ENCODE peak calls at places on chromosome 3, in five cellular contexts. D, W, A, M and U are unnamed samples. For H3K36me3, the result is how much of the 10 kb centered on the place peaks cover.

GRCh38 chr3:153768559-153769469 is 352.4 kb upstream of the ARHGEF26 start:
- DNase-seq in D (no peak), W (peak), A (no peak), M (peak), U (peak)

GRCh38 chr3:70849911-70850699 is 537.7 kb upstream of the MDFIC2 start:
- DNase-seq in D (no peak), W (peak), A (no peak), M (peak), U (no peak)

GRCh38 chr3:141266797-141267555 is 35.4 kb downstream of the PXYLP1 start:
- DNase-seq in D (no peak), W (no peak), A (no peak), M (no peak), U (no peak)

GRCh38 chr3:41224120-41224806 is 25.0 kb downstream of the CTNNB1 start:
- DNase-seq in D (no peak), W (peak), A (no peak), M (peak), U (no peak)

GRCh38 chr3:14286887-14287496 is 108.4 kb downstream of the LSM3 start:
- DNase-seq in D (no peak), W (no peak), A (no peak), M (no peak), U (no peak)

GRCh38 chr3:100401674-100402036 is 316 bp downstream of the LNP1 start:
- DNase-seq in D (no peak), W (no peak), A (no peak), M (peak), U (no peak)

GRCh38 chr3:62134061-62134496 is 239.3 kb downstream of the FEZF2 start:
- DNase-seq in D (no peak), W (no peak), A (peak), M (peak), U (no peak)

GRCh38 chr3:14962762-14963161 is 15.4 kb downstream of the NR2C2 start:
- DNase-seq in D (no peak), W (peak), A (no peak), M (no peak), U (no peak)

GRCh38 chr3:71317749-71318458 is 265.6 kb downstream of the FOXP1 start:
- DNase-seq in D (no peak), W (no peak), A (no peak), M (peak), U (no peak)

GRCh38 chr3:185149591-185149990 is 3.3 kb downstream of the C3orf70 start:
- DNase-seq in D (no peak), W (no peak), A (no peak), M (no peak), U (no peak)

GRCh38 chr3:79538-79937 is 117.0 kb upstream of the CHL1 start:
- DNase-seq in D (no peak), W (no peak), A (no peak), M (no peak), U (no peak)

GRCh38 chr3:12518266-12519028 is 26.9 kb downstream of the MKRN2OS start:
- DNase-seq in D (no peak), W (no peak), A (no peak), M (no peak), U (peak)

GRCh38 chr3:128619146-128619890 is 31.3 kb downstream of the RPN1 start:
- DNase-seq in D (no peak), W (peak), A (no peak), M (peak), U (no peak)

GRCh38 chr3:13016726-13017255 is 56.4 kb downstream of the IQSEC1 start:
- DNase-seq in D (no peak), W (no peak), A (no peak), M (no peak), U (no peak)

GRCh38 chr3:184426691-184427141 is 46.9 kb downstream of the CHRD start:
- DNase-seq in D (no peak), W (peak), A (no peak), M (no peak), U (no peak)

GRCh38 chr3:36295206-36295760 is 85.0 kb upstream of the STAC start:
- DNase-seq in D (no peak), W (no peak), A (no peak), M (no peak), U (no peak)

GRCh38 chr3:141094851-141095545 is 43.9 kb downstream of the SPSB4 start:
- DNase-seq in D (no peak), W (no peak), A (no peak), M (peak), U (no peak)

GRCh38 chr3:8499181-8499611 is 2.4 kb upstream of the LMCD1 start:
- DNase-seq in D (no peak), W (peak), A (peak), M (no peak), U (peak)

GRCh38 chr3:97950360-97950759 is 21.9 kb downstream of the RIOX2 start:
- DNase-seq in D (no peak), W (no peak), A (no peak), M (no peak), U (no peak)

GRCh38 chr3:130811552-130811951 is 64.9 kb upstream of the PIK3R4 start:
- DNase-seq in D (no peak), W (no peak), A (no peak), M (no peak), U (no peak)

GRCh38 chr3:45765286-45765851 is 31.0 kb downstream of the SLC6A20 start:
- DNase-seq in D (no peak), W (no peak), A (no peak), M (no peak), U (no peak)

GRCh38 chr3:197709135-197709534 is 27.6 kb downstream of the RUBCN start:
- DNase-seq in D (peak), W (no peak), A (no peak), M (no peak), U (no peak)

GRCh38 chr3:149819432-149819831 is 6.4 kb downstream of the RNF13 start:
- DNase-seq in D (no peak), W (no peak), A (no peak), M (no peak), U (no peak)

GRCh38 chr3:195133462-195133861 is 137.5 kb downstream of the XXYLT1 start:
- DNase-seq in D (peak), W (no peak), A (no peak), M (peak), U (no peak)

GRCh38 chr3:157079677-157080369 is 80.1 kb downstream of the CCNL1 start:
- DNase-seq in D (no peak), W (no peak), A (peak), M (no peak), U (no peak)

GRCh38 chr3:4011136-4011535 is 211.9 kb downstream of the LRRN1 start:
- DNase-seq in D (no peak), W (no peak), A (no peak), M (no peak), U (no peak)

GRCh38 chr3:4006288-4006687 is 207.1 kb downstream of the LRRN1 start:
- DNase-seq in D (no peak), W (no peak), A (no peak), M (no peak), U (no peak)

GRCh38 chr3:4008205-4008604 is 209.0 kb downstream of the LRRN1 start:
- DNase-seq in D (no peak), W (no peak), A (no peak), M (no peak), U (no peak)
- H3K4me3 ChIP-seq in D (no peak), W (no peak), A (no peak), M (no peak), U (no peak)

DNA sequence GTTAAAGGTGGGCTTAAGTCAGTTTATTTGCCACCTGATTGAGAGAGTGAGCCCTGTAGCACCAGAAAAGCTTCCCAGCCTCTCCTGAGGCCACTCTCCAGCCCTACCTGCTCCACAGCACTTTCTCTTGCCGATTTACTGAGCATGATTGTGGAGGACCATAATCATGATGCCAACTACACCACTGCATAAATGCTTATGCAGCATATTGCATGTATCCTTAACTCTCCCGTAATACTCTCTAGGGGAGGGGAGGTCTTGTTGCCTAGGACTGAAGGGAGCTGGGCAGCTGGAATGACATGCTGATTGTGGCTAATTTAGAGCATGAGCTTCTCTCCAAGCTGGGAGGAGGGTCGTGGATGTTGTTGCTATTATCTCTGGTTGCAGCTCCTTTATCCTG is 54.3 kb downstream of the GPD1L start:
- DNase-seq in D (no peak), W (no peak), A (no peak), M (no peak), U (no peak)
- H3K36me3 ChIP-seq in D (under half), W (under half), A (half or more), M (under half), U (under half)

GRCh38 chr3:69443554-69443953 is 57.7 kb upstream of the FRMD4B start:
- DNase-seq in D (no peak), W (no peak), A (no peak), M (peak), U (no peak)

GRCh38 chr3:69446402-69447072 is 60.6 kb upstream of the FRMD4B start:
- DNase-seq in D (no peak), W (no peak), A (no peak), M (no peak), U (no peak)

GRCh38 chr3:69442771-69443197 is 56.9 kb upstream of the FRMD4B start:
- DNase-seq in D (peak), W (no peak), A (no peak), M (no peak), U (no peak)

GRCh38 chr3:69444980-69445379 is 59.1 kb upstream of the FRMD4B start:
- DNase-seq in D (no peak), W (peak), A (no peak), M (no peak), U (no peak)

GRCh38 chr3:69445498-69445897 is 59.6 kb upstream of the FRMD4B start:
- DNase-seq in D (no peak), W (no peak), A (no peak), M (no peak), U (no peak)
- H3K4me3 ChIP-seq in D (no peak), W (no peak), A (no peak), M (peak), U (no peak)

GRCh38 chr3:126777366-126777765 is 73.3 kb downstream of the CHCHD6 start:
- DNase-seq in D (no peak), W (no peak), A (no peak), M (no peak), U (no peak)
- H3K36me3 ChIP-seq in D (under half), W (under half), A (under half), M (under half), U (under half)

GRCh38 chr3:107208796-107209195 is 168.4 kb upstream of the CCDC54 start:
- DNase-seq in D (no peak), W (peak), A (no peak), M (no peak), U (no peak)
- H3K4me3 ChIP-seq in D (no peak), W (no peak), A (no peak), M (peak), U (no peak)

GRCh38 chr3:52471371-52472238 is 16.2 kb downstream of the NISCH start:
- DNase-seq in D (peak), W (no peak), A (peak), M (peak), U (peak)

GRCh38 chr3:52470920-52471319 is 15.5 kb downstream of the NISCH start:
- DNase-seq in D (no peak), W (no peak), A (no peak), M (no peak), U (no peak)

GRCh38 chr3:52468336-52468735 is 12.9 kb downstream of the NISCH start:
- DNase-seq in D (no peak), W (no peak), A (no peak), M (peak), U (no peak)

GRCh38 chr3:52472239-52472783 is 16.9 kb downstream of the NISCH start:
- DNase-seq in D (no peak), W (no peak), A (no peak), M (no peak), U (no peak)

GRCh38 chr3:52469001-52469400 is 13.6 kb downstream of the NISCH start:
- DNase-seq in D (no peak), W (no peak), A (no peak), M (no peak), U (no peak)
- H3K36me3 ChIP-seq in D (under half), W (under half), A (half or more), M (under half), U (under half)

DNA sequence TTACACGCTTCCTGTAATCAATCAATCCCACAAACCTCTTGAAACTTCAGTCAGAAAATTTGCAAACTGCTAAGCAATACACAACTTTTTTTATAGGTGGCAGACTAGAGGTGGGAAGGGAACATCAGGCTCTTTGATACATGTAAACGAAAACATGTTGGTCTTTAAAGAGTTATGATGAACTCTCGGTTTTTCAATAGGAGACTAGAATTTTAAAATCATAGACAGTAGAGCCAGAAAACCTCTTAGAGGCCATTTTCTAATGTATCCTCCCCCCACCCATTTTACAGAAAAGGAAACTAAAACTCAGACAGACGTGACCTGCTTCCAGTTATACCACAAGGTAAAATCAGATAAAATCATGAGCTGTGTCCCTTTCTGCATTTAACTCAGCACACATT is 179.1 kb upstream of the LPP start:
- DNase-seq in D (no peak), W (no peak), A (no peak), M (no peak), U (no peak)
- H3K4me3 ChIP-seq in D (no peak), W (no peak), A (no peak), M (no peak), U (no peak)

DNA sequence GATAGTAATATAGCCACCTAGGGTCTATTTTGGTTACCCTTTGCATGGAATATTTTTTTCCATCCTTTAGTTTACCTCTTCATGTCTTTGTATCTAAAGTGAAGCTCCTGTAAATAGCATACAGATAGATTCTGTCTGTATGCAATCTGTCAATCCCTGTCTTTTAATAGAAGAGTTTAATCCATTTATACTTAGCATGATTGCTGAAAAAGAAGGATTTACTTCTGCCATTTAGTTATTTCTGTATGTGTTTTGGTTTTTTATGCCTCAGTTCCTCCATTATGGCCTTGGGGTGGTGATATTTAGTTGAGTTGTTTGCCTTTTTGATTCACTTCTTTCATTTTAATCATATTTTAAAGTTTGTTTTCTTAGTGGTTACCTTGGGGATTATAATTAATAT is 29.0 kb downstream of the PCCB start:
- DNase-seq in D (no peak), W (no peak), A (no peak), M (no peak), U (no peak)
- H3K36me3 ChIP-seq in D (under half), W (under half), A (under half), M (under half), U (under half)

GRCh38 chr3:24318668-24319287 is 175.9 kb downstream of the THRB start:
- DNase-seq in D (no peak), W (peak), A (no peak), M (peak), U (no peak)

GRCh38 chr3:24315991-24316390 is 178.7 kb downstream of the THRB start:
- DNase-seq in D (no peak), W (peak), A (no peak), M (peak), U (no peak)

GRCh38 chr3:24315342-24315741 is 179.3 kb downstream of the THRB start:
- DNase-seq in D (no peak), W (no peak), A (no peak), M (no peak), U (no peak)

GRCh38 chr3:24311881-24312280 is 182.8 kb downstream of the THRB start:
- DNase-seq in D (no peak), W (no peak), A (no peak), M (no peak), U (no peak)

GRCh38 chr3:24316887-24317383 is 177.7 kb downstream of the THRB start:
- DNase-seq in D (no peak), W (peak), A (peak), M (no peak), U (no peak)
- H3K4me3 ChIP-seq in D (no peak), W (no peak), A (no peak), M (peak), U (no peak)

GRCh38 chr3:53123953-53124352 is 6.3 kb downstream of the RFT1 start:
- DNase-seq in D (no peak), W (no peak), A (no peak), M (no peak), U (no peak)

GRCh38 chr3:53123510-53123909 is 6.7 kb downstream of the RFT1 start:
- DNase-seq in D (no peak), W (no peak), A (no peak), M (no peak), U (no peak)

GRCh38 chr3:53122933-53123305 is 7.3 kb downstream of the RFT1 start:
- DNase-seq in D (no peak), W (no peak), A (no peak), M (no peak), U (no peak)

GRCh38 chr3:53120336-53120735 is 9.9 kb downstream of the RFT1 start:
- DNase-seq in D (no peak), W (no peak), A (no peak), M (no peak), U (no peak)

DNA sequence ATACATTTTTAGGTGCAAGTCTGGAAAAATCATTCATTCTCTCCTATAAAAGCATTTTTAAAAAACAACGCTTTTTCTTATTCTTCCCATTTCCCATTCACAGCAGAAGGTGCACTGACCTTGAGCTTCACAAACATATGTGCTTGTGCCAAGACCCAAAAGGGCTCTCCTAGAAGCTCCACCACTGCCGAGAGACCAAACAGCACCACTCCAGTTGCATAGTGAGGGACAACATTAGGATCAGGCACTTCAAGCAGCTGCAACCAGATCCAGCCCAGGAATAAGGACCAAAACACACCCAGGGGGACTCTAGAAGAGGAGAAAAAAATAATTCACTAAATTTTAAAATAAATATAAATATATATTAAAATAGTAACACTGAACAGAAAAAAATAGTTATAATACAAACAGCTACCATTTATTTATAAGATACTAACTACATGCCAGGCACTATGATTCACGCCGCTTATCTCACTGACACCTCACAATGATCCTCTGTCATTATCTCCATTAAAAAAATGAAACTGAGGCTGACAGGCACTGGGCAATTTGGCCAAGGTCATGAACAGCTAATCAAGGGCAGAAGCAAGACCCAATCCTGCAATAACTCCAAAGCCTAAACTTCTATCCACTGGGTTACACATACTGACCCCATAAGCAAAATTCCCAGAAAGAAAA is 7.8 kb downstream of the RFT1 start:
- DNase-seq in D (no peak), W (no peak), A (no peak), M (no peak), U (no peak)
- H3K36me3 ChIP-seq in D (under half), W (under half), A (half or more), M (half or more), U (under half)